ENCODE peak calls at places on chromosomes 2 and 18, in five cellular contexts. One of them, this sample, is unnamed.

GRCh38 chr2:105458076-105458475 is 59.2 kb upstream of the FHL2 start:
- DNase-seq in H1: no peak
- DNase-seq in esophagus squamous epithelium: no peak
- DNase-seq in body of pancreas: no peak
- DNase-seq in breast epithelium: no peak
- DNase-seq in this sample: no peak

GRCh38 chr2:9558948-9559381 is 3.3 kb upstream of the ADAM17 start:
- DNase-seq in H1: no peak
- DNase-seq in esophagus squamous epithelium: no peak
- DNase-seq in body of pancreas: no peak
- DNase-seq in breast epithelium: peak; percentile 84
- DNase-seq in this sample: no peak

GRCh38 chr2:150677561-150677960 is 190.1 kb upstream of the RND3 start:
- DNase-seq in H1: no peak
- DNase-seq in esophagus squamous epithelium: no peak
- DNase-seq in body of pancreas: no peak
- DNase-seq in breast epithelium: no peak
- DNase-seq in this sample: no peak

GRCh38 chr18:11268691-11269686 is 119.6 kb upstream of the PIEZO2 start:
- DNase-seq in H1: no peak
- DNase-seq in esophagus squamous epithelium: no peak
- DNase-seq in body of pancreas: no peak
- DNase-seq in breast epithelium: no peak
- DNase-seq in this sample: peak; percentile 16

GRCh38 chr2:219119422-219120043 is 41.1 kb downstream of the NHEJ1 start:
- DNase-seq in H1: no peak
- DNase-seq in esophagus squamous epithelium: no peak
- DNase-seq in body of pancreas: peak; percentile 73
- DNase-seq in breast epithelium: peak; percentile 31
- DNase-seq in this sample: peak; percentile 70

GRCh38 chr18:74654637-74655036 is 57.0 kb downstream of the ZNF407 start:
- DNase-seq in H1: no peak
- DNase-seq in esophagus squamous epithelium: no peak
- DNase-seq in body of pancreas: no peak
- DNase-seq in breast epithelium: no peak
- DNase-seq in this sample: no peak

GRCh38 chr18:13437801-13438506 is 219.4 kb downstream of the LDLRAD4 start:
- DNase-seq in H1: no peak
- DNase-seq in esophagus squamous epithelium: no peak
- DNase-seq in body of pancreas: no peak
- DNase-seq in breast epithelium: peak; percentile 42
- DNase-seq in this sample: no peak

GRCh38 chr2:3198119-3198518 is 179.5 kb downstream of the EIPR1 start:
- DNase-seq in H1: no peak
- DNase-seq in esophagus squamous epithelium: no peak
- DNase-seq in body of pancreas: no peak
- DNase-seq in breast epithelium: no peak
- DNase-seq in this sample: no peak

GRCh38 chr18:53819174-53819573 is 405.3 kb downstream of the MBD2 start:
- DNase-seq in H1: no peak
- DNase-seq in esophagus squamous epithelium: no peak
- DNase-seq in body of pancreas: no peak
- DNase-seq in breast epithelium: no peak
- DNase-seq in this sample: no peak

GRCh38 chr18:12750076-12750707 is 47.4 kb downstream of the PSMG2 start:
- DNase-seq in H1: no peak
- DNase-seq in esophagus squamous epithelium: no peak
- DNase-seq in body of pancreas: no peak
- DNase-seq in breast epithelium: no peak
- DNase-seq in this sample: no peak

GRCh38 chr2:119106301-119106897 is 52.2 kb downstream of the C1QL2 start:
- DNase-seq in H1: no peak
- DNase-seq in esophagus squamous epithelium: no peak
- DNase-seq in body of pancreas: peak; percentile 32
- DNase-seq in breast epithelium: no peak
- DNase-seq in this sample: no peak

GRCh38 chr2:172119089-172119488 is 16.4 kb upstream of the DLX2 start:
- DNase-seq in H1: no peak
- DNase-seq in esophagus squamous epithelium: no peak
- DNase-seq in body of pancreas: no peak
- DNase-seq in breast epithelium: no peak
- DNase-seq in this sample: no peak

GRCh38 chr2:95010697-95011096 is 14.8 kb upstream of the MAL start:
- DNase-seq in H1: no peak
- DNase-seq in esophagus squamous epithelium: no peak
- DNase-seq in body of pancreas: no peak
- DNase-seq in breast epithelium: no peak
- DNase-seq in this sample: no peak

GRCh38 chr2:96687266-96687665 is 44.7 kb downstream of the FER1L5 start:
- DNase-seq in H1: no peak
- DNase-seq in esophagus squamous epithelium: no peak
- DNase-seq in body of pancreas: no peak
- DNase-seq in breast epithelium: no peak
- DNase-seq in this sample: no peak

GRCh38 chr2:109726666-109727270 is 67.3 kb upstream of the RGPD5 start:
- DNase-seq in H1: no peak
- DNase-seq in esophagus squamous epithelium: no peak
- DNase-seq in body of pancreas: peak; percentile 47
- DNase-seq in breast epithelium: peak; percentile 5
- DNase-seq in this sample: no peak

GRCh38 chr2:60215295-60215990 is 338.0 kb downstream of the BCL11A start:
- DNase-seq in H1: peak; percentile 3
- DNase-seq in esophagus squamous epithelium: no peak
- DNase-seq in body of pancreas: peak; percentile 57
- DNase-seq in breast epithelium: no peak
- DNase-seq in this sample: no peak

GRCh38 chr2:166451451-166451850 is 42.6 kb downstream of the SCN7A start:
- DNase-seq in H1: no peak
- DNase-seq in esophagus squamous epithelium: no peak
- DNase-seq in body of pancreas: no peak
- DNase-seq in breast epithelium: no peak
- DNase-seq in this sample: no peak

GRCh38 chr2:46943881-46944798 is 28.5 kb upstream of the MCFD2 start:
- DNase-seq in H1: no peak
- DNase-seq in esophagus squamous epithelium: no peak
- DNase-seq in body of pancreas: no peak
- DNase-seq in breast epithelium: no peak
- DNase-seq in this sample: no peak

GRCh38 chr2:238163494-238164198 is 4.9 kb downstream of the ERFE start:
- DNase-seq in H1: no peak
- DNase-seq in esophagus squamous epithelium: no peak
- DNase-seq in body of pancreas: no peak
- DNase-seq in breast epithelium: no peak
- DNase-seq in this sample: no peak

GRCh38 chr2:205593891-205594290 is 88.4 kb upstream of the NRP2 start:
- DNase-seq in H1: no peak
- DNase-seq in esophagus squamous epithelium: no peak
- DNase-seq in body of pancreas: no peak
- DNase-seq in breast epithelium: no peak
- DNase-seq in this sample: no peak
- H3K27ac ChIP-seq in H1: no peak overlapping the region
- H3K27ac ChIP-seq in esophagus squamous epithelium: no peak overlapping the region
- H3K27ac ChIP-seq in body of pancreas: no peak overlapping the region
- H3K27ac ChIP-seq in breast epithelium: no peak overlapping the region
- H3K27ac ChIP-seq in this sample: no peak overlapping the region

GRCh38 chr18:4251873-4252272 is 203.2 kb downstream of the DLGAP1 start:
- DNase-seq in H1: no peak
- DNase-seq in esophagus squamous epithelium: no peak
- DNase-seq in body of pancreas: no peak
- DNase-seq in breast epithelium: no peak
- DNase-seq in this sample: no peak
- H3K4me3 ChIP-seq in H1: no peak overlapping the region
- H3K4me3 ChIP-seq in esophagus squamous epithelium: no peak overlapping the region
- H3K4me3 ChIP-seq in body of pancreas: no peak overlapping the region
- H3K4me3 ChIP-seq in breast epithelium: no peak overlapping the region
- H3K4me3 ChIP-seq in this sample: no peak overlapping the region

GRCh38 chr18:80035997-80036396 is 1.8 kb downstream of the RBFA start:
- DNase-seq in H1: no peak
- DNase-seq in esophagus squamous epithelium: no peak
- DNase-seq in body of pancreas: no peak
- DNase-seq in breast epithelium: no peak
- DNase-seq in this sample: no peak

GRCh38 chr18:80029690-80030089 is 4.5 kb upstream of the RBFA start:
- DNase-seq in H1: no peak
- DNase-seq in esophagus squamous epithelium: no peak
- DNase-seq in body of pancreas: no peak
- DNase-seq in breast epithelium: no peak
- DNase-seq in this sample: no peak

GRCh38 chr18:80034852-80035406 is 695 bp downstream of the RBFA start:
- DNase-seq in H1: no peak
- DNase-seq in esophagus squamous epithelium: no peak
- DNase-seq in body of pancreas: no peak
- DNase-seq in breast epithelium: no peak
- DNase-seq in this sample: no peak

GRCh38 chr18:80034068-80034851 is at the start of gene RBFA:
- DNase-seq in H1: peak; percentile 96
- DNase-seq in esophagus squamous epithelium: peak; percentile 89
- DNase-seq in body of pancreas: peak; percentile 100
- DNase-seq in breast epithelium: peak; percentile 97
- DNase-seq in this sample: peak; percentile 98

GRCh38 chr18:80033181-80034067 is 810 bp upstream of the RBFA start:
- DNase-seq in H1: peak; percentile 9
- DNase-seq in esophagus squamous epithelium: peak; percentile 76
- DNase-seq in body of pancreas: peak; percentile 20
- DNase-seq in breast epithelium: peak; percentile 40
- DNase-seq in this sample: peak; percentile 17
- TF ChIP-seq POLR2A in H1: peak; percentile 11
- TF ChIP-seq POLR2A in esophagus squamous epithelium: peak; percentile 32
- TF ChIP-seq POLR2A in body of pancreas: peak; percentile 71
- TF ChIP-seq POLR2A in breast epithelium: no peak
- TF ChIP-seq POLR2A in this sample: peak; percentile 47

GRCh38 chr2:49643149-49643548 is 488.8 kb upstream of the FSHR start:
- DNase-seq in H1: no peak
- DNase-seq in esophagus squamous epithelium: no peak
- DNase-seq in body of pancreas: no peak
- DNase-seq in breast epithelium: no peak
- DNase-seq in this sample: no peak

GRCh38 chr2:49640630-49641029 is 486.3 kb upstream of the FSHR start:
- DNase-seq in H1: no peak
- DNase-seq in esophagus squamous epithelium: no peak
- DNase-seq in body of pancreas: no peak
- DNase-seq in breast epithelium: no peak
- DNase-seq in this sample: no peak
- H3K27ac ChIP-seq in H1: no peak overlapping the region
- H3K27ac ChIP-seq in esophagus squamous epithelium: no peak overlapping the region
- H3K27ac ChIP-seq in body of pancreas: no peak overlapping the region
- H3K27ac ChIP-seq in breast epithelium: no peak overlapping the region
- H3K27ac ChIP-seq in this sample: no peak overlapping the region

GRCh38 chr2:240172071-240172895 is 31.8 kb upstream of the OTOS start:
- DNase-seq in H1: no peak
- DNase-seq in esophagus squamous epithelium: no peak
- DNase-seq in body of pancreas: no peak
- DNase-seq in breast epithelium: no peak
- DNase-seq in this sample: no peak
- H3K4me3 ChIP-seq in H1: no peak overlapping the region
- H3K4me3 ChIP-seq in esophagus squamous epithelium: no peak overlapping the region
- H3K4me3 ChIP-seq in body of pancreas: no peak overlapping the region
- H3K4me3 ChIP-seq in breast epithelium: no peak overlapping the region
- H3K4me3 ChIP-seq in this sample: no peak overlapping the region

DNA sequence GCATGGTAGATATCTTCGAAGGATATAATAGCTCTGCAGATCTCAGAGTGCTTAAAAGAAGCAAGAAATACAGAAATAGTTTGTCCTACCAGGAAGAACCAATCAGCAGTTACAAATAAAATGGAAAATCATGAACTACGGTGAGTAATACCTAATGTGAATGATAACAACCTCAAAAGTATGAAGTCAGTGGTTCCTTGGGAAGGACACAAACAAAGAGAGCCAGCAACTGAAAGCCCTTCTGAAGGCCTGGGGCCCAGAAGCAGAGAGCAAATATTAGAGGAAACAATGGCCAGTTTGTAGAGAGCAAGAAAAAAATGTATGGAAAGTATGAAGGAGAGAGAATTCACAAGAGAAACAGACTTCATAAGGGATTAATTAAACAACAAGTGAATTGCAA is 226.8 kb upstream of the CHST9 start:
- DNase-seq in H1: no peak
- DNase-seq in esophagus squamous epithelium: no peak
- DNase-seq in body of pancreas: no peak
- DNase-seq in breast epithelium: no peak
- DNase-seq in this sample: no peak
- TF ChIP-seq POLR2A in H1: no peak
- TF ChIP-seq POLR2A in esophagus squamous epithelium: no peak
- TF ChIP-seq POLR2A in body of pancreas: no peak
- TF ChIP-seq POLR2A in breast epithelium: no peak
- TF ChIP-seq POLR2A in this sample: no peak

GRCh38 chr2:224436634-224437033 is 34.7 kb upstream of the FAM124B start:
- DNase-seq in H1: no peak
- DNase-seq in esophagus squamous epithelium: no peak
- DNase-seq in body of pancreas: no peak
- DNase-seq in breast epithelium: no peak
- DNase-seq in this sample: no peak
- H3K27ac ChIP-seq in H1: no peak overlapping the region
- H3K27ac ChIP-seq in esophagus squamous epithelium: peak overlapping the region; percentile 27
- H3K27ac ChIP-seq in body of pancreas: no peak overlapping the region
- H3K27ac ChIP-seq in breast epithelium: no peak overlapping the region
- H3K27ac ChIP-seq in this sample: no peak overlapping the region

DNA sequence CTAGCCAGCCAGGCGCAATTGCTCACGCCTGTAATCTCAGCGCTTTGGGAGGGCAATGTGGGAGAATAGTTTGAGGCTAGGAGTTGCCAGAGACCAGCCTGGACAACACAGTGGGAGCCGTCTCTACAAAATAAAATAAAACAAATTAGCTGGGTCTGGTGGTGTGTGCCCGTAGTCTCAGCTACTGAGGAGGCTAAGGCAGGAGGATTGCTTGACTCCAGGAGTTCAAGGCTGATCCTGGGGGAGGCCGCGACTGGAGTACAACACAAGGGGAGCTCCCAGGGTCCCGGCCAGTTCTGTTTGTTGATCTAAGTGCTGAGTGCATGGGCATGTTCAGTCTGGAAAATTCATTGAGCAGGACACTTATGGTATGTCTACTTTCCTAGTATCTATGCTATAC is 2.6 kb downstream of the ST3GAL5 start:
- DNase-seq in H1: no peak
- DNase-seq in esophagus squamous epithelium: no peak
- DNase-seq in body of pancreas: no peak
- DNase-seq in breast epithelium: no peak
- DNase-seq in this sample: no peak
- H3K4me3 ChIP-seq in H1: no peak overlapping the region
- H3K4me3 ChIP-seq in esophagus squamous epithelium: no peak overlapping the region
- H3K4me3 ChIP-seq in body of pancreas: no peak overlapping the region
- H3K4me3 ChIP-seq in breast epithelium: no peak overlapping the region
- H3K4me3 ChIP-seq in this sample: no peak overlapping the region

DNA sequence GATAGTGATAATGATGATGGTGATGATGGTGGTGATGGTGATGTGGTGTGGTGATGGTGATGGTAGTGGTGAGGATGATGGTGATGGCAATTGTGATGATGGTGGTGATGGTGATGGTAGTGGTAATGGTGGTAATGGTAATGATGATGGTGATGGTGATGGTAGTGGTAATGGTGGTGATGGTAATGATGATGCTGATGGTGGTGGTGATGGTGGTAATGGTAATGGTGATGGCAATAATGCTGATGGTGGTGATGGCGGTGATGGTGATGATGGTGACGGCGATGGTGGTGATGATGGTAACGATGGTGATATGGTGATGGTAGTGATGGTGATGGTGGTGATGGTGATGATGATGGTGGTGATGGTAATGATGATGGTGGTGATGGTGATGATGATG is 45.0 kb downstream of the ALK start:
- DNase-seq in H1: no peak
- DNase-seq in esophagus squamous epithelium: no peak
- DNase-seq in body of pancreas: no peak
- DNase-seq in breast epithelium: no peak
- DNase-seq in this sample: no peak
- TF ChIP-seq POLR2A in H1: no peak
- TF ChIP-seq POLR2A in esophagus squamous epithelium: no peak
- TF ChIP-seq POLR2A in body of pancreas: no peak
- TF ChIP-seq POLR2A in breast epithelium: no peak
- TF ChIP-seq POLR2A in this sample: no peak